ENCODE peak calls at places on chromosome 14, in eight cellular contexts. A, N, R, Y, B, F, L and P are unnamed samples.

GRCh38 chr14:76349993-76350392 is 25.9 kb upstream of the ESRRB start:
- DNase-seq in F (no peak), N (no peak), A (no peak), B (no peak), Y (no peak), L (no peak), R (no peak), P (no peak)

GRCh38 chr14:85867450-85867849 is 337.5 kb downstream of the FLRT2 start:
- DNase-seq in A (no peak), R (peak; percentile 31), F (no peak), B (no peak), N (no peak), L (no peak), Y (no peak), P (no peak)

GRCh38 chr14:103568952-103569351 is 6.2 kb downstream of the COA8 start:
- DNase-seq in B (no peak), L (no peak), N (no peak), Y (no peak), F (no peak), A (no peak), R (no peak), P (no peak)

GRCh38 chr14:65359503-65359902 is 53.0 kb upstream of the FUT8 start:
- DNase-seq in B (no peak), N (no peak), Y (no peak), L (peak; percentile 65), F (no peak), R (peak; percentile 6), A (no peak), P (no peak)

GRCh38 chr14:75993567-75994041 is 8.0 kb downstream of the IFT43 start:
- DNase-seq in Y (no peak), A (no peak), B (no peak), F (no peak), L (no peak), R (no peak), N (no peak), P (no peak)

GRCh38 chr14:58607131-58607531 is 30.6 kb upstream of the DACT1 start:
- DNase-seq in L (no peak), A (no peak), R (no peak), Y (no peak), B (no peak), F (no peak), N (no peak), P (no peak)

GRCh38 chr14:64337901-64338615 is 43.9 kb upstream of the ESR2 start:
- DNase-seq in B (no peak), N (no peak), R (peak; percentile 62), L (peak; percentile 42), Y (no peak), F (no peak), A (no peak), P (peak; percentile 61)

GRCh38 chr14:23432946-23433345 is 2.5 kb downstream of the MYH7 start:
- DNase-seq in N (no peak), B (no peak), A (no peak), L (no peak), R (no peak), F (no peak), Y (no peak), P (no peak)

GRCh38 chr14:58876613-58877012 is 238.9 kb downstream of the DACT1 start:
- DNase-seq in N (no peak), R (no peak), F (no peak), A (no peak), B (no peak), L (peak; percentile 94), Y (no peak), P (no peak)

GRCh38 chr14:58823309-58823708 is 185.5 kb downstream of the DACT1 start:
- DNase-seq in B (no peak), F (no peak), Y (no peak), A (no peak), N (no peak), R (no peak), L (no peak), P (no peak)

GRCh38 chr14:102215522-102216250 is 76.0 kb downstream of the WDR20 start:
- DNase-seq in Y (no peak), R (no peak), A (no peak), L (no peak), B (no peak), N (no peak), F (no peak), P (peak; percentile 34)

GRCh38 chr14:90839024-90839888 is 23.0 kb upstream of the TTC7B start:
- DNase-seq in N (no peak), B (no peak), L (peak; percentile 80), F (peak; percentile 40), Y (no peak), R (no peak), A (no peak), P (no peak)

GRCh38 chr14:50943261-50943942 is 881 bp downstream of the PYGL start:
- DNase-seq in R (peak; percentile 43), F (no peak), B (no peak), N (peak; percentile 72), A (no peak), Y (no peak), L (peak; percentile 67), P (no peak)

GRCh38 chr14:36976571-36977023 is 195.8 kb downstream of the SLC25A21 start:
- DNase-seq in A (no peak), Y (no peak), F (no peak), L (peak; percentile 43), B (no peak), R (no peak), N (no peak), P (no peak)

GRCh38 chr14:102939820-102940561 is 17.5 kb downstream of the AMN start:
- DNase-seq in L (no peak), R (no peak), Y (no peak), B (no peak), N (peak; percentile 78), A (no peak), F (no peak), P (no peak)

GRCh38 chr14:51328089-51328941 is 88.3 kb downstream of the TMX1 start:
- DNase-seq in R (no peak), F (peak; percentile 59), Y (no peak), B (peak; percentile 48), N (no peak), A (no peak), L (peak; percentile 77), P (no peak)

GRCh38 chr14:92519246-92520101 is 5.9 kb downstream of the RIN3 start:
- DNase-seq in L (no peak), B (no peak), R (no peak), Y (no peak), A (no peak), N (peak; percentile 27), F (no peak), P (no peak)

GRCh38 chr14:103434868-103435442 is 49.7 kb downstream of the MARK3 start:
- DNase-seq in N (no peak), L (no peak), A (no peak), B (no peak), Y (no peak), R (no peak), F (no peak), P (no peak)

GRCh38 chr14:75333523-75334190 is 55.0 kb downstream of the FOS start:
- DNase-seq in L (no peak), N (no peak), F (peak; percentile 61), R (no peak), Y (no peak), B (no peak), A (no peak), P (no peak)

GRCh38 chr14:90562652-90563051 is 165.8 kb downstream of the CALM1 start:
- DNase-seq in B (no peak), N (no peak), L (no peak), F (no peak), A (no peak), Y (no peak), R (no peak), P (no peak)

GRCh38 chr14:57937681-57938080 is 71.8 kb upstream of the SLC35F4 start:
- DNase-seq in F (no peak), B (no peak), N (no peak), L (no peak), A (no peak), Y (no peak), R (no peak), P (no peak)

GRCh38 chr14:64746298-64747250 is 42.4 kb downstream of the PLEKHG3 start:
- DNase-seq in B (no peak), A (no peak), L (peak; percentile 25), F (no peak), N (no peak), Y (no peak), R (no peak), P (no peak)

GRCh38 chr14:104967414-104968152 is 10.6 kb downstream of the AHNAK2 start:
- DNase-seq in L (peak; percentile 45), B (no peak), R (no peak), A (no peak), N (peak; percentile 73), Y (no peak), F (no peak), P (peak; percentile 44)

GRCh38 chr14:73785336-73785833 is 66.2 kb upstream of the PTGR2 start:
- DNase-seq in A (no peak), L (peak; percentile 91), Y (no peak), F (no peak), B (no peak), R (peak; percentile 65), N (peak; percentile 53), P (peak; percentile 60)

GRCh38 chr14:59895721-59896120 is 24.2 kb upstream of the LRRC9 start:
- DNase-seq in L (no peak), N (no peak), R (no peak), F (no peak), A (no peak), Y (no peak), B (no peak), P (no peak)

GRCh38 chr14:34682787-34683321 is 31.5 kb downstream of the CFL2 start:
- DNase-seq in R (no peak), Y (no peak), B (no peak), N (no peak), F (no peak), L (peak; percentile 15), A (no peak), P (no peak)

GRCh38 chr14:61564623-61565091 is 130.7 kb upstream of the HIF1A start:
- DNase-seq in Y (no peak), N (no peak), R (peak; percentile 50), F (no peak), L (peak; percentile 96), B (no peak), A (no peak), P (no peak)